ENCODE peak calls at places on chromosome 14, in seven cellular contexts. X, M, S, H, Q, R and P are unnamed samples.

GRCh38 chr14:57657487-57657886 is 163.8 kb upstream of the CCDC198 start:
- DNase-seq in X (no peak), M (no peak), S (peak; percentile 33), H (no peak), Q (no peak), R (no peak), P (no peak)

GRCh38 chr14:88352299-88353097 is 29.4 kb upstream of the KCNK10 start:
- DNase-seq in X (no peak), M (no peak), S (peak; percentile 65), H (no peak), Q (no peak), R (no peak), P (no peak)

GRCh38 chr14:106010783-106011182 is 484.4 kb downstream of the TMEM121 start:
- DNase-seq in X (no peak), M (no peak), S (no peak), H (no peak), Q (no peak), R (no peak), P (no peak)

GRCh38 chr14:104792101-104792884 is 3.3 kb downstream of the AKT1 start:
- DNase-seq in X (no peak), M (no peak), S (no peak), H (no peak), Q (no peak), R (no peak), P (no peak)

GRCh38 chr14:58796636-58797429 is 159.1 kb downstream of the DACT1 start:
- DNase-seq in X (no peak), M (no peak), S (peak; percentile 30), H (no peak), Q (no peak), R (no peak), P (no peak)

GRCh38 chr14:94395900-94396574 is 7.6 kb upstream of the SERPINA1 start:
- DNase-seq in X (no peak), M (no peak), S (no peak), H (no peak), Q (no peak), R (no peak), P (no peak)

GRCh38 chr14:85824526-85824925 is 294.6 kb downstream of the FLRT2 start:
- DNase-seq in X (no peak), M (no peak), S (no peak), H (no peak), Q (no peak), R (no peak), P (no peak)

GRCh38 chr14:99118046-99118721 is 153.8 kb downstream of the BCL11B start:
- DNase-seq in X (no peak), M (no peak), S (no peak), H (no peak), Q (no peak), R (no peak), P (no peak)

GRCh38 chr14:24817638-24818053 is 183.7 kb upstream of the GZMB start:
- DNase-seq in X (no peak), M (no peak), S (no peak), H (no peak), Q (no peak), R (no peak), P (no peak)

GRCh38 chr14:97709552-97709951 is 912.4 kb downstream of the VRK1 start:
- DNase-seq in X (no peak), M (no peak), S (no peak), H (peak; percentile 42), Q (no peak), R (peak; percentile 55), P (peak; percentile 50)

GRCh38 chr14:51921026-51921425 is 60.6 kb downstream of the GNG2 start:
- DNase-seq in X (no peak), M (no peak), S (no peak), H (no peak), Q (no peak), R (no peak), P (no peak)

GRCh38 chr14:61300754-61301153 is 19.6 kb upstream of the TMEM30B start:
- DNase-seq in X (no peak), M (no peak), S (no peak), H (no peak), Q (no peak), R (no peak), P (no peak)
- H3K4me3 ChIP-seq in X (no peak overlapping the region), M (no peak overlapping the region), S (no peak overlapping the region), H (no peak overlapping the region), Q (no peak overlapping the region), R (no peak overlapping the region), P (no peak overlapping the region)

GRCh38 chr14:69042309-69043006 is 63.4 kb upstream of the ACTN1 start:
- DNase-seq in X (no peak), M (no peak), S (no peak), H (no peak), Q (no peak), R (no peak), P (no peak)
- H3K4me3 ChIP-seq in X (no peak overlapping the region), M (peak overlapping the region; percentile 17), S (no peak overlapping the region), H (no peak overlapping the region), Q (no peak overlapping the region), R (no peak overlapping the region), P (no peak overlapping the region)

DNA sequence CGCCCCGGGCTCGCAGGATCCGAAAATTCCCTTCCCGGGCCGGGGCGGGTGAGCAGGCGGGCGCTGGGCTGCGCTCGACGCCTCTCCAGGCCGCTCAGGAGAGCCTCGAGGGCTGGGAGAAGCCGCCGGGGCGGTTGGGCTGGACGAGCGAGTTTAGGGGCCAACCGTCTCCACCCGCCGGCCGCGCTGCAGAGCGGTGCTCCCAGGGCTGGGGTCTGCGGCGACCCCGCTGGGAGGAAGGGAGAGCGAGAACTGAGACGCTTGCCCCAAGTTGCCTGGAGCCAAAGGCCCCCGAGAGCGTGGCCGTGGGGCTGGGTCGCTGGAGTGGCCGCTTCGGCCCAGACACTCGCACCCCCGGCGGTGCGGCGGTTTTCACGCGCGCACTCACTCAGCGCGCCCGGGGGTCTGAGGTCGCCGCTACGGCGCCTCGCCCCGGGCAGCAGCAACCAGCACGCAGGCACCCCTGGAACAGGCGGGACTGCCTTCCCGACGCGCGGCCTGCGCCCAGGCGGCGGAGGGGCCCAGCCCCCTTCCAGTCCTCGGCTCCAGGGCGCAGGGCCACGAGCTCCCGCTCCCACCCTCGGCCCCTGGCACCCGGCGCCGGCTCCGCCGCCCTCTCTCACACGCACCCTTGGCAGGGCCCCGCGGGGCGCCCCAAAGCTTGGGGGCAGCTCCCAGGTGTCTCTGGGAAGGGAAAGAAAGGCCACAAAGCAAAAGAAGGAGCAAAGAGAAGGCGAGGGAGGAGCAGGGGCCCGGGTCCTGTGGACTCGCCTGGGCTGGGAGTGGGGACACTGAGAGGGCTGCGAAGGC is 586 bp upstream of the EFS start:
- DNase-seq in X (peak; percentile 78), M (no peak), S (no peak), H (no peak), Q (no peak), R (no peak), P (no peak)
- H3K4me3 ChIP-seq in X (peak overlapping the region; percentile 72), M (peak overlapping the region; percentile 70), S (peak overlapping the region; percentile 34), H (no peak overlapping the region), Q (no peak overlapping the region), R (no peak overlapping the region), P (no peak overlapping the region)

DNA sequence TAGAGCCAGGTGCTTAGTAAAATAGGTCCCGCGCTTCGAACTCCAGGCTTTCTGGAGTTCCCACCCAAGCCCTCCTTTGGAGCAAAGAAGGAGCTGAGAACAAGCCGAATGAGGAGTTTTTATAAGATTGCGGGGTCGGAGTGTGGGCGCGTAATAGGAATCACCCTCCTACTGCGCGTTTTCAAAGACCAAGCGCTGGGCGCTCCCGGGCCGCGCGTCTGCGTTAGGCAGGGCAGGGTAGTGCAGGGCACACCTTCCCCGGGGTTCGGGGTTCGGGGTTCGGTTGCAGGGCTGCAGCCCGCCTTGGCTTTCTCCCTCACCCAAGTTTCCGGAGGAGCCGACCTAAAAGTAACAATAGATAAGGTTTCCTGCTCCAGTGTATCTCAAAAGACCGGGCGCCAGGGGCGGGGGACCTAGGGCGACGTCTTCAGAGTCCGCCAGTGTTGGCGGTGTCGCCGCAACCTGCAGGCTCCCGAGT is 3.6 kb downstream of the SSTR1 start:
- DNase-seq in X (no peak), M (no peak), S (no peak), H (no peak), Q (no peak), R (no peak), P (no peak)
- H3K4me3 ChIP-seq in X (peak overlapping the region; percentile 57), M (peak overlapping the region; percentile 47), S (no peak overlapping the region), H (no peak overlapping the region), Q (no peak overlapping the region), R (no peak overlapping the region), P (no peak overlapping the region)